ENCODE peak calls at places on chromosomes 6 and 20, in nine cellular contexts. C is AG09319; P is CD4-positive, alpha-beta T cell; A is adrenal gland; W is brain microvascular endothelial cell; Y is endothelial cell; L is HFFc6; Z is RWPE1; O is fibroblast of lung. D is an unnamed sample.

GRCh38 chr20:63979221-63979548 is 257 bp downstream of the SAMD10 start:
- DNase-seq in C (no peak), P (no peak), A (no peak), W (no peak), Y (no peak), L (no peak), Z (no peak), O (no peak), D (no peak)

GRCh38 chr6:12101048-12101447 is 88.9 kb downstream of the HIVEP1 start:
- DNase-seq in C (no peak), P (no peak), A (no peak), W (no peak), Y (no peak), L (no peak), Z (no peak), O (no peak), D (no peak)

GRCh38 chr6:25659633-25660368 is 7.8 kb downstream of the SCGN start:
- DNase-seq in C (no peak), P (no peak), A (no peak), W (no peak), Y (no peak), L (no peak), Z (no peak), O (no peak), D (no peak)

GRCh38 chr6:94071835-94072234 is 652.5 kb upstream of the EPHA7 start:
- DNase-seq in C (no peak), P (no peak), A (no peak), W (no peak), Y (no peak), L (no peak), Z (no peak), O (peak), D (no peak)

GRCh38 chr6:12010635-12011275 is 1.4 kb upstream of the HIVEP1 start:
- DNase-seq in C (no peak), P (peak), A (peak), W (peak), Y (peak), L (no peak), Z (peak), O (no peak), D (peak)

GRCh38 chr20:34525709-34526416 is 9.6 kb downstream of the DYNLRB1 start:
- DNase-seq in C (peak), P (no peak), A (peak), W (peak), Y (no peak), L (peak), Z (peak), O (peak), D (no peak)

GRCh38 chr6:47852727-47853126 is 70.9 kb downstream of the OPN5 start:
- DNase-seq in C (no peak), P (no peak), A (no peak), W (no peak), Y (no peak), L (no peak), Z (peak), O (peak), D (no peak)

GRCh38 chr6:6679633-6680032 is 91.1 kb downstream of the LY86 start:
- DNase-seq in C (no peak), P (no peak), A (no peak), W (no peak), Y (no peak), L (no peak), Z (no peak), O (no peak), D (no peak)

GRCh38 chr6:31354248-31354647 is 2.7 kb downstream of the HLA-B start:
- DNase-seq in C (no peak), P (no peak), A (no peak), W (no peak), Y (no peak), L (no peak), Z (no peak), O (no peak), D (no peak)

GRCh38 chr6:42402184-42402583 is 49.5 kb downstream of the TRERF1 start:
- DNase-seq in C (no peak), P (no peak), A (no peak), W (no peak), Y (no peak), L (peak), Z (peak), O (peak), D (no peak)

GRCh38 chr20:14925286-14925685 is 587.9 kb upstream of the FLRT3 start:
- DNase-seq in C (no peak), P (no peak), A (no peak), W (peak), Y (no peak), L (no peak), Z (peak), O (peak), D (no peak)

GRCh38 chr6:26273673-26274595 is 91.1 kb upstream of the BTN3A2 start:
- DNase-seq in C (no peak), P (peak), A (no peak), W (peak), Y (no peak), L (no peak), Z (no peak), O (peak), D (no peak)

GRCh38 chr6:143744593-143745151 is 66.9 kb downstream of the PHACTR2 start:
- DNase-seq in C (no peak), P (no peak), A (no peak), W (no peak), Y (no peak), L (no peak), Z (peak), O (peak), D (no peak)

GRCh38 chr20:61798632-61799031 is 267.0 kb downstream of the TAF4 start:
- DNase-seq in C (no peak), P (no peak), A (no peak), W (no peak), Y (no peak), L (no peak), Z (no peak), O (no peak), D (peak)

GRCh38 chr6:120147218-120147871 is 797.8 kb upstream of the MAN1A1 start:
- DNase-seq in C (no peak), P (no peak), A (no peak), W (no peak), Y (no peak), L (no peak), Z (no peak), O (no peak), D (no peak)

GRCh38 chr6:63403725-63404124 is 83.9 kb upstream of the LGSN start:
- DNase-seq in C (no peak), P (no peak), A (no peak), W (no peak), Y (no peak), L (no peak), Z (no peak), O (no peak), D (no peak)

GRCh38 chr6:41779336-41779735 is 364 bp downstream of the FRS3 start:
- DNase-seq in C (no peak), P (no peak), A (no peak), W (no peak), Y (no peak), L (no peak), Z (no peak), O (no peak), D (no peak)

GRCh38 chr6:56663344-56663743 is 20.7 kb upstream of the DST start:
- DNase-seq in C (no peak), P (no peak), A (no peak), W (no peak), Y (no peak), L (peak), Z (peak), O (no peak), D (no peak)

GRCh38 chr6:24960991-24961475 is 25.3 kb upstream of the RIPOR2 start:
- DNase-seq in C (no peak), P (no peak), A (no peak), W (no peak), Y (no peak), L (no peak), Z (no peak), O (no peak), D (no peak)

GRCh38 chr6:149334201-149334600 is 16.7 kb downstream of the TAB2 start:
- DNase-seq in C (no peak), P (no peak), A (no peak), W (peak), Y (no peak), L (peak), Z (no peak), O (peak), D (no peak)

GRCh38 chr20:45052698-45053440 is 48.1 kb downstream of the KCNS1 start:
- DNase-seq in C (peak), P (no peak), A (no peak), W (peak), Y (no peak), L (peak), Z (no peak), O (peak), D (no peak)

GRCh38 chr20:24097051-24097450 is 108.5 kb upstream of the GGTLC1 start:
- DNase-seq in C (no peak), P (no peak), A (no peak), W (no peak), Y (no peak), L (no peak), Z (no peak), O (no peak), D (no peak)

GRCh38 chr6:11139051-11139960 is 27.8 kb upstream of the ERVFRD-1 start:
- DNase-seq in C (no peak), P (no peak), A (no peak), W (no peak), Y (no peak), L (peak), Z (peak), O (peak), D (no peak)

GRCh38 chr6:108768792-108769524 is 79.3 kb upstream of the ARMC2 start:
- DNase-seq in C (no peak), P (no peak), A (no peak), W (no peak), Y (no peak), L (no peak), Z (no peak), O (no peak), D (no peak)

GRCh38 chr6:131125431-131125830 is 9.8 kb upstream of the AKAP7 start:
- DNase-seq in C (no peak), P (no peak), A (no peak), W (no peak), Y (no peak), L (no peak), Z (no peak), O (peak), D (no peak)

GRCh38 chr6:96468681-96469224 is 52.9 kb upstream of the UFL1 start:
- DNase-seq in C (no peak), P (no peak), A (no peak), W (no peak), Y (no peak), L (no peak), Z (no peak), O (no peak), D (no peak)

GRCh38 chr6:72553531-72554202 is 68.2 kb upstream of the KCNQ5 start:
- DNase-seq in C (peak), P (no peak), A (no peak), W (peak), Y (no peak), L (peak), Z (peak), O (peak), D (no peak)

GRCh38 chr6:124223596-124223995 is 419.9 kb downstream of the NKAIN2 start:
- DNase-seq in C (no peak), P (no peak), A (no peak), W (peak), Y (no peak), L (no peak), Z (peak), O (peak), D (no peak)

GRCh38 chr6:3278691-3279090 is 19.9 kb downstream of the PSMG4 start:
- DNase-seq in C (no peak), P (no peak), A (no peak), W (no peak), Y (no peak), L (no peak), Z (no peak), O (no peak), D (no peak)

GRCh38 chr6:137351890-137352289 is 132.7 kb upstream of the IFNGR1 start:
- DNase-seq in C (no peak), P (no peak), A (no peak), W (peak), Y (no peak), L (no peak), Z (no peak), O (peak), D (no peak)

GRCh38 chr6:105982761-105983600 is 103.2 kb upstream of the PRDM1 start:
- DNase-seq in C (no peak), P (no peak), A (no peak), W (no peak), Y (no peak), L (no peak), Z (no peak), O (no peak), D (no peak)

GRCh38 chr6:167706313-167707109 is 120.2 kb upstream of the AFDN start:
- DNase-seq in C (no peak), P (peak), A (no peak), W (no peak), Y (no peak), L (no peak), Z (no peak), O (no peak), D (no peak)

GRCh38 chr20:58219342-58219700 is 9.1 kb downstream of the ANKRD60 start:
- DNase-seq in C (no peak), P (no peak), A (no peak), W (peak), Y (no peak), L (peak), Z (peak), O (peak), D (no peak)

GRCh38 chr6:39892490-39893129 is 41.7 kb downstream of the MOCS1 start:
- DNase-seq in C (peak), P (no peak), A (peak), W (peak), Y (peak), L (peak), Z (peak), O (peak), D (peak)

GRCh38 chr6:110813813-110814487 is 1.3 kb downstream of the CDK19 start:
- DNase-seq in C (no peak), P (peak), A (no peak), W (no peak), Y (no peak), L (no peak), Z (peak), O (peak), D (no peak)

GRCh38 chr6:37317312-37318038 is 36.3 kb upstream of the RNF8 start:
- DNase-seq in C (no peak), P (no peak), A (no peak), W (no peak), Y (no peak), L (no peak), Z (no peak), O (no peak), D (no peak)

GRCh38 chr20:48831702-48832422 is 4.1 kb upstream of the PREX1 start:
- DNase-seq in C (peak), P (no peak), A (peak), W (no peak), Y (no peak), L (peak), Z (peak), O (peak), D (no peak)

GRCh38 chr20:56722042-56722441 is 92.9 kb downstream of the TFAP2C start:
- DNase-seq in C (no peak), P (no peak), A (no peak), W (no peak), Y (no peak), L (no peak), Z (no peak), O (no peak), D (no peak)

GRCh38 chr6:108115598-108116058 is 41.1 kb upstream of the OSTM1 start:
- DNase-seq in C (no peak), P (no peak), A (no peak), W (no peak), Y (peak), L (no peak), Z (no peak), O (peak), D (peak)

GRCh38 chr6:70394518-70395300 is 18.6 kb upstream of the FAM135A start:
- DNase-seq in C (no peak), P (no peak), A (peak), W (no peak), Y (no peak), L (no peak), Z (no peak), O (no peak), D (no peak)

GRCh38 chr6:70396796-70397729 is 16.2 kb upstream of the FAM135A start:
- DNase-seq in C (no peak), P (no peak), A (no peak), W (no peak), Y (peak), L (no peak), Z (peak), O (peak), D (no peak)

GRCh38 chr6:70396163-70396562 is 17.1 kb upstream of the FAM135A start:
- DNase-seq in C (no peak), P (no peak), A (no peak), W (no peak), Y (no peak), L (no peak), Z (no peak), O (no peak), D (no peak)

GRCh38 chr6:70398783-70399730 is 14.3 kb upstream of the FAM135A start:
- DNase-seq in C (no peak), P (no peak), A (no peak), W (peak), Y (no peak), L (peak), Z (peak), O (peak), D (no peak)

GRCh38 chr6:70395301-70395672 is 18.0 kb upstream of the FAM135A start:
- DNase-seq in C (no peak), P (no peak), A (no peak), W (no peak), Y (no peak), L (no peak), Z (no peak), O (no peak), D (no peak)
- TF ChIP-seq CTCF in C (no peak), P (no peak), A (no peak), W (no peak), Y (no peak), L (no peak), Z (no peak), O (no peak), D (no peak)

GRCh38 chr6:135257641-135258405 is 76.7 kb downstream of the MYB start:
- DNase-seq in C (no peak), P (no peak), A (no peak), W (no peak), Y (no peak), L (no peak), Z (no peak), O (peak), D (no peak)
- TF ChIP-seq CTCF in C (no peak), P (no peak), A (no peak), W (no peak), Y (no peak), L (peak), Z (no peak), O (no peak), D (no peak)

DNA sequence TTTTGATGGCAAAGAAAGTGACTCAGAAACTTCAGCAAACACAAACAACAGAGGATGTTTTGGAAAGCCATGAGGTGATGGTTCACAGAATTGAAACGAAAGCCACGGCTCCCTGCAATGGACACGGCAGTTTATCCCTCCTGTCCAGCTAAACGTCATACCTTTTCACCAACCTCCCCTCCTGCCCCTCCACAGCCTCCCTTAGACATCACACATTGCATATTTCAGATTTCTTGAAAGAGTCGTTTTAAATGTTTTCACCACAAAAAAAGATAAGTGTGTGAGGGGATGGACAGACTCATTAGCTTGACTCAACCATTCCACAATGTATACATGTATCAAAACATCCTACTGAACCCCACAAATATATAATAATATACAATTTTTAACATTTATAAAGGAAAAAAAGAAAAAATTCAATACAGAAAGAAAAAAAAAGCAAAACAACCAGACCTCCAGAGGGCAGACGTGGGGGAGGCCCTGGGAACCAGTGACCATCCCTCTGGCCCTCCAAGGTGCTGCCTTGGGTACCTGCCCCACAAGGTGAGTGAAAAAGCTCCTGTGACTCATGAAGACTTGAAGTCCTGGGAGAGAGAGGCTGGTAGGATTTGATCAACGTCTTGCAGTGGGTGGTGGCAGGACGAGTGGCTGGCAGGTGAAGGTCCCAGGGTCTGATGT is 117.2 kb upstream of the THBS2 start:
- DNase-seq in C (no peak), P (no peak), A (no peak), W (no peak), Y (no peak), L (no peak), Z (no peak), O (no peak), D (no peak)
- TF ChIP-seq CTCF in C (no peak), P (no peak), A (no peak), W (no peak), Y (no peak), L (no peak), Z (no peak), O (no peak), D (no peak)

GRCh38 chr20:41483553-41483930 is 116.9 kb upstream of the EMILIN3 start:
- DNase-seq in C (no peak), P (no peak), A (no peak), W (peak), Y (no peak), L (peak), Z (no peak), O (no peak), D (no peak)
- TF ChIP-seq CTCF in C (no peak), P (no peak), A (no peak), W (no peak), Y (no peak), L (no peak), Z (no peak), O (no peak), D (no peak)

GRCh38 chr20:49843139-49843538 is 30.5 kb downstream of the SLC9A8 start:
- DNase-seq in C (no peak), P (no peak), A (no peak), W (no peak), Y (no peak), L (no peak), Z (no peak), O (no peak), D (no peak)

GRCh38 chr20:49850463-49851233 is 38.0 kb downstream of the SLC9A8 start:
- DNase-seq in C (no peak), P (no peak), A (no peak), W (no peak), Y (no peak), L (peak), Z (no peak), O (no peak), D (no peak)

GRCh38 chr20:49851234-49851755 is 38.7 kb downstream of the SLC9A8 start:
- DNase-seq in C (no peak), P (no peak), A (no peak), W (no peak), Y (no peak), L (no peak), Z (no peak), O (no peak), D (no peak)

GRCh38 chr20:49843770-49844169 is 31.1 kb downstream of the SLC9A8 start:
- DNase-seq in C (no peak), P (no peak), A (no peak), W (no peak), Y (no peak), L (no peak), Z (no peak), O (no peak), D (no peak)

GRCh38 chr20:49846206-49846807 is 33.7 kb downstream of the SLC9A8 start:
- DNase-seq in C (no peak), P (peak), A (peak), W (peak), Y (peak), L (peak), Z (peak), O (peak), D (no peak)
- TF ChIP-seq CTCF in C (peak), P (peak), A (peak), W (peak), Y (peak), L (peak), Z (peak), O (peak), D (peak)

GRCh38 chr6:138528986-138529385 is 29.7 kb upstream of the NHSL1 start:
- DNase-seq in C (no peak), P (no peak), A (no peak), W (no peak), Y (no peak), L (no peak), Z (no peak), O (no peak), D (no peak)

GRCh38 chr6:138531387-138531786 is 32.1 kb upstream of the NHSL1 start:
- DNase-seq in C (no peak), P (no peak), A (no peak), W (no peak), Y (no peak), L (no peak), Z (no peak), O (no peak), D (no peak)

GRCh38 chr6:138527376-138528092 is 28.2 kb upstream of the NHSL1 start:
- DNase-seq in C (no peak), P (no peak), A (no peak), W (no peak), Y (no peak), L (no peak), Z (no peak), O (peak), D (no peak)

GRCh38 chr6:138528137-138528536 is 28.8 kb upstream of the NHSL1 start:
- DNase-seq in C (no peak), P (no peak), A (no peak), W (no peak), Y (no peak), L (no peak), Z (no peak), O (peak), D (no peak)

DNA sequence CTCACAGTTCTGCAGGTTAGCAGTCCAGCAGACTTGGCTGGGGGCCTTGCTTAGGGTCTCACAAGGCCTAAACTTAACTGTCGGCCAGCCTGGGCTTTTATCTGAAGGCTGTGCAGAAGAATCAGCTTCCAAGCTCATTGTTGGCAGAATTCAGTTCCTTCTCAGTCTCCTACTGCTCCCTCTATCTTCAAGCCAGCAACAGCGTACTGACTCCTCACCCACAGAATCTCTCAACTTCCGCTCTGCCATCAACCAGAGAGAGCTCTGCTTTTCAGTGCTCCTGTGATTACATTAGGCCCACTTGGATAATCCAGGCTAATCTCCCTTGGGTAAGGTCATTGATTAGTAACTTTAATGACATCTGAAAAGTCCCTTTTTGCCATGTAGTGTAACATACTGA is 30.2 kb upstream of the NHSL1 start:
- DNase-seq in C (no peak), P (no peak), A (no peak), W (no peak), Y (no peak), L (no peak), Z (no peak), O (no peak), D (no peak)
- TF ChIP-seq CTCF in C (no peak), P (no peak), A (no peak), W (peak), Y (no peak), L (no peak), Z (no peak), O (no peak), D (no peak)

D was measured in glutamatergic neuron.